ENCODE peak calls at places on chromosomes 3 and 15, in five cellular contexts. Z is T-helper 9 cell, P is RWPE1, K is coronary artery, S is EL. I is an unnamed sample.
A peak's percentile ranks its signal among the peaks of the same experiment; 100 is the strongest.

GRCh38 chr3:37542772-37543449 is 318.8 kb upstream of the CTDSPL start:
- DNase-seq in Z (no peak), P (no peak), K (no peak), S (no peak), I (no peak)

GRCh38 chr3:69353492-69353891 is 32.4 kb downstream of the FRMD4B start:
- DNase-seq in Z (no peak), P (no peak), K (no peak), S (no peak), I (no peak)

GRCh38 chr3:163261056-163261455 is 1764.4 kb downstream of the OTOL1 start:
- DNase-seq in Z (no peak), P (no peak), K (no peak), S (no peak), I (no peak)

GRCh38 chr15:74312445-74313007 is 54.9 kb downstream of the CYP11A1 start:
- DNase-seq in Z (no peak), P (no peak), K (no peak), S (no peak), I (no peak)

GRCh38 chr3:183769453-183769852 is 55.9 kb downstream of the MAP6D1 start:
- DNase-seq in Z (no peak), P (no peak), K (no peak), S (no peak), I (no peak)

GRCh38 chr15:90864507-90864906 is 3.9 kb upstream of the FURIN start:
- DNase-seq in Z (no peak), P (no peak), K (no peak), S (no peak), I (no peak)

GRCh38 chr3:12963869-12964712 is 109.1 kb downstream of the IQSEC1 start:
- DNase-seq in Z (no peak), P (no peak), K (no peak), S (no peak), I (no peak)

GRCh38 chr3:98259707-98260106 is 4.3 kb upstream of the OR5H6 start:
- DNase-seq in Z (no peak), P (no peak), K (no peak), S (peak; percentile 4), I (no peak)

GRCh38 chr15:71385026-71385425 is 269.8 kb downstream of the THSD4 start:
- DNase-seq in Z (no peak), P (no peak), K (no peak), S (no peak), I (peak; percentile 65)

GRCh38 chr15:89161666-89162065 is 59.7 kb downstream of the RLBP1 start:
- DNase-seq in Z (no peak), P (no peak), K (no peak), S (no peak), I (no peak)

GRCh38 chr3:99315896-99316295 is 322.5 kb upstream of the COL8A1 start:
- DNase-seq in Z (no peak), P (no peak), K (no peak), S (peak; percentile 79), I (no peak)

GRCh38 chr15:83695246-83695645 is 41.3 kb downstream of the ADAMTSL3 start:
- DNase-seq in Z (no peak), P (peak; percentile 26), K (no peak), S (no peak), I (no peak)

GRCh38 chr3:123739754-123740153 is 144.4 kb downstream of the MYLK start:
- DNase-seq in Z (no peak), P (peak; percentile 63), K (no peak), S (peak; percentile 79), I (no peak)

GRCh38 chr15:39453500-39454073 is 127.3 kb upstream of the THBS1 start:
- DNase-seq in Z (no peak), P (no peak), K (no peak), S (no peak), I (no peak)

GRCh38 chr15:86911022-86911421 is 831.4 kb downstream of the AGBL1 start:
- DNase-seq in Z (no peak), P (no peak), K (no peak), S (no peak), I (no peak)

GRCh38 chr3:98846101-98846500 is 55.4 kb downstream of the DCBLD2 start:
- DNase-seq in Z (no peak), P (no peak), K (no peak), S (peak; percentile 72), I (no peak)

GRCh38 chr3:44427683-44428082 is 49.8 kb downstream of the ZNF445 start:
- DNase-seq in Z (no peak), P (no peak), K (no peak), S (no peak), I (no peak)

GRCh38 chr3:111803123-111803593 is 55.9 kb upstream of the PHLDB2 start:
- DNase-seq in Z (no peak), P (peak; percentile 88), K (peak; percentile 94), S (peak; percentile 98), I (peak; percentile 44)

GRCh38 chr15:98729446-98730042 is 81.2 kb downstream of the IGF1R start:
- DNase-seq in Z (no peak), P (no peak), K (no peak), S (no peak), I (no peak)

GRCh38 chr3:182284793-182285192 is 508.5 kb upstream of the ATP11B start:
- DNase-seq in Z (no peak), P (no peak), K (no peak), S (no peak), I (no peak)

GRCh38 chr15:27673766-27674445 is 425.2 kb downstream of the OCA2 start:
- DNase-seq in Z (no peak), P (no peak), K (peak; percentile 45), S (no peak), I (no peak)

GRCh38 chr15:84983299-84983698 is 1.6 kb downstream of the PDE8A start:
- DNase-seq in Z (no peak), P (no peak), K (no peak), S (no peak), I (no peak)

GRCh38 chr15:95880630-95881029 is 449.9 kb upstream of the NR2F2 start:
- DNase-seq in Z (no peak), P (no peak), K (no peak), S (no peak), I (no peak)

GRCh38 chr3:185582871-185583270 is 3.2 kb upstream of the SENP2 start:
- DNase-seq in Z (no peak), P (no peak), K (no peak), S (no peak), I (no peak)

I was measured in LoVo.